ENCODE peak calls at places on chromosomes 6 and 20, in five cellular contexts. Z is colonic mucosa, L is lower lobe of right lung, C is pancreas, H is endothelial cell of umbilical vein. P is an unnamed sample.

GRCh38 chr20:7682916-7683315 is 257.3 kb downstream of the HAO1 start:
- DNase-seq in Z (no peak), L (no peak), C (no peak), H (no peak), P (no peak)

GRCh38 chr6:69005194-69005593 is 370.1 kb downstream of the ADGRB3 start:
- DNase-seq in Z (no peak), L (no peak), C (no peak), H (no peak), P (no peak)

GRCh38 chr20:51023617-51024155 is 779 bp upstream of the KCNG1 start:
- DNase-seq in Z (no peak), L (no peak), C (no peak), H (no peak), P (no peak)

GRCh38 chr6:140285998-140286690 is 911.7 kb upstream of the CITED2 start:
- DNase-seq in Z (no peak), L (no peak), C (no peak), H (no peak), P (no peak)

GRCh38 chr6:106117579-106117978 is 31.4 kb downstream of the PRDM1 start:
- DNase-seq in Z (no peak), L (no peak), C (no peak), H (no peak), P (peak; percentile 84)

GRCh38 chr6:21163110-21163837 is 430.3 kb upstream of the SOX4 start:
- DNase-seq in Z (no peak), L (no peak), C (no peak), H (no peak), P (no peak)

GRCh38 chr20:24305366-24305765 is 164.1 kb upstream of the SYNDIG1 start:
- DNase-seq in Z (no peak), L (no peak), C (no peak), H (no peak), P (no peak)

GRCh38 chr6:21437583-21437982 is 156.0 kb upstream of the SOX4 start:
- DNase-seq in Z (no peak), L (no peak), C (no peak), H (no peak), P (no peak)

GRCh38 chr6:53359088-53359842 is 10.5 kb upstream of the ELOVL5 start:
- DNase-seq in Z (peak; percentile 96), L (peak; percentile 96), C (peak; percentile 94), H (peak; percentile 97), P (peak; percentile 88)

GRCh38 chr20:5448449-5449118 is 131.8 kb upstream of the PROKR2 start:
- DNase-seq in Z (peak; percentile 59), L (no peak), C (no peak), H (peak; percentile 49), P (peak; percentile 22)

GRCh38 chr20:57473246-57474042 is 51.5 kb downstream of the CTCFL start:
- DNase-seq in Z (no peak), L (peak; percentile 66), C (no peak), H (no peak), P (no peak)

GRCh38 chr6:89148016-89148750 is 2.3 kb downstream of the PM20D2 start:
- DNase-seq in Z (no peak), L (no peak), C (no peak), H (no peak), P (no peak)

GRCh38 chr6:155264704-155265320 is 999 bp downstream of the CLDN20 start:
- DNase-seq in Z (no peak), L (no peak), C (no peak), H (peak; percentile 21), P (no peak)

GRCh38 chr6:109393882-109394281 is 11.6 kb upstream of the CD164 start:
- DNase-seq in Z (no peak), L (no peak), C (no peak), H (no peak), P (no peak)

GRCh38 chr20:1757606-1758507 is 100.3 kb upstream of the SIRPG start:
- DNase-seq in Z (no peak), L (no peak), C (no peak), H (no peak), P (no peak)

GRCh38 chr20:62358171-62358719 is 8.9 kb downstream of the LAMA5 start:
- DNase-seq in Z (no peak), L (no peak), C (no peak), H (peak; percentile 65), P (no peak)

GRCh38 chr6:87561012-87561411 is 28.8 kb downstream of the RARS2 start:
- DNase-seq in Z (no peak), L (no peak), C (no peak), H (no peak), P (no peak)

GRCh38 chr6:110358536-110359148 is 493 bp upstream of the METTL24 start:
- DNase-seq in Z (no peak), L (no peak), C (no peak), H (no peak), P (no peak)

GRCh38 chr6:91879346-91879995 is 1292.6 kb upstream of the MAP3K7 start:
- DNase-seq in Z (no peak), L (no peak), C (no peak), H (no peak), P (no peak)

GRCh38 chr6:322940-323729 is 30.8 kb downstream of the DUSP22 start:
- DNase-seq in Z (no peak), L (no peak), C (no peak), H (no peak), P (no peak)

GRCh38 chr6:50846860-50847171 is 28.1 kb downstream of the TFAP2B start:
- DNase-seq in Z (no peak), L (no peak), C (no peak), H (no peak), P (no peak)

GRCh38 chr6:3752538-3753227 is 1.2 kb upstream of the PXDC1 start:
- DNase-seq in Z (no peak), L (no peak), C (no peak), H (peak; percentile 92), P (no peak)
- H3K4me3 ChIP-seq in Z (peak overlapping the region; percentile 64), L (peak overlapping the region; percentile 78), C (peak overlapping the region; percentile 67), H (peak overlapping the region; percentile 96), P (no peak overlapping the region)

GRCh38 chr20:37456948-37457347 is 64.1 kb upstream of the NNAT start:
- DNase-seq in Z (no peak), L (no peak), C (no peak), H (no peak), P (no peak)
- H3K9me3 ChIP-seq in Z (no peaks in the 10 kb centered on the region), L (peaks cover 29% of the 10 kb centered on the region), C (no peaks in the 10 kb centered on the region), H (no peaks in the 10 kb centered on the region), P (peaks cover 9% of the 10 kb centered on the region)

GRCh38 chr6:131038612-131039344 is 24.3 kb downstream of the EPB41L2 start:
- DNase-seq in Z (no peak), L (no peak), C (no peak), H (peak; percentile 83), P (no peak)

GRCh38 chr6:131037194-131037897 is 25.7 kb downstream of the EPB41L2 start:
- DNase-seq in Z (no peak), L (no peak), C (no peak), H (no peak), P (no peak)

GRCh38 chr6:131041814-131042213 is 21.2 kb downstream of the EPB41L2 start:
- DNase-seq in Z (no peak), L (no peak), C (no peak), H (no peak), P (no peak)

GRCh38 chr6:131036616-131037015 is 26.4 kb downstream of the EPB41L2 start:
- DNase-seq in Z (no peak), L (no peak), C (no peak), H (no peak), P (no peak)

GRCh38 chr6:131039345-131039680 is 23.7 kb downstream of the EPB41L2 start:
- DNase-seq in Z (no peak), L (no peak), C (no peak), H (no peak), P (no peak)
- H3K4me1 ChIP-seq in Z (no peaks in the 10 kb centered on the region), L (peaks cover 6% of the 10 kb centered on the region), C (no peaks in the 10 kb centered on the region), H (peaks cover 4% of the 10 kb centered on the region), P (no peaks in the 10 kb centered on the region)

GRCh38 chr6:6547111-6547879 is 41.2 kb upstream of the LY86 start:
- DNase-seq in Z (peak; percentile 87), L (peak; percentile 82), C (peak; percentile 93), H (peak; percentile 84), P (peak; percentile 59)

GRCh38 chr6:6546318-6547110 is 42.0 kb upstream of the LY86 start:
- DNase-seq in Z (no peak), L (peak; percentile 65), C (peak; percentile 83), H (no peak), P (peak; percentile 6)

GRCh38 chr6:6543181-6543879 is 45.2 kb upstream of the LY86 start:
- DNase-seq in Z (no peak), L (no peak), C (no peak), H (no peak), P (no peak)

GRCh38 chr6:6542357-6542756 is 46.2 kb upstream of the LY86 start:
- DNase-seq in Z (no peak), L (no peak), C (no peak), H (no peak), P (no peak)

GRCh38 chr6:6545616-6546317 is 42.8 kb upstream of the LY86 start:
- DNase-seq in Z (no peak), L (no peak), C (no peak), H (no peak), P (no peak)
- H3K4me3 ChIP-seq in Z (peak overlapping the region; percentile 31), L (peak overlapping the region; percentile 48), C (peak overlapping the region; percentile 46), H (no peak overlapping the region), P (no peak overlapping the region)

GRCh38 chr6:107400748-107401147 is 58.6 kb downstream of the PDSS2 start:
- DNase-seq in Z (no peak), L (no peak), C (no peak), H (no peak), P (no peak)

GRCh38 chr6:107398005-107398404 is 61.4 kb downstream of the PDSS2 start:
- DNase-seq in Z (no peak), L (no peak), C (no peak), H (no peak), P (no peak)

GRCh38 chr6:107399927-107400326 is 59.4 kb downstream of the PDSS2 start:
- DNase-seq in Z (no peak), L (no peak), C (no peak), H (no peak), P (no peak)

GRCh38 chr6:107392069-107392468 is 67.3 kb downstream of the PDSS2 start:
- DNase-seq in Z (no peak), L (no peak), C (no peak), H (no peak), P (no peak)

DNA sequence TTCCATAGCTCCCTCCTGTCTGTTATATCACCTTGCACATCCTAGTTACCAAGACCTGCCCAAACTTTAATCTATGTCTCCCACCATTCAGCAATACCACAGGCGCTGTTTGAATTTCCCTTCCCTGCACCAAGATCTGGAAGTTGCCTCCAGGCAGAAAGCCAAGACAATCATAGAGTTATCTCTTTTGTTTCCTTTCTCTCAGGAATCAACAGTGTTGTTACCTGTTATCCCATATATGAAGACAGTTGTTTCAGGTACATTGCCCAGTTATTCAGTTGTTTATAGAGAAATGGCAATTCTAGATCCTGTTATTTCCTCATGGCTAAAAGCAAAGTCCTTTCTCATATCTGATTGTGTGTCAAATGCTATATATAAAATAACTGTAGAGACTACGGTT is 63.1 kb downstream of the PDSS2 start:
- DNase-seq in Z (peak; percentile 49), L (no peak), C (no peak), H (no peak), P (no peak)
- H3K9me3 ChIP-seq in Z (no peaks in the 10 kb centered on the region), L (peaks cover 28% of the 10 kb centered on the region), C (no peaks in the 10 kb centered on the region), H (no peaks in the 10 kb centered on the region), P (peaks cover 5% of the 10 kb centered on the region)